ENCODE peak calls at places on chromosome 12, in six cellular contexts. R, V, U, C, N and L are unnamed samples.

GRCh38 chr12:49825971-49826421 is 2.2 kb downstream of the NCKAP5L start:
- DNase-seq in R (no peak), C (no peak), V (no peak), U (no peak), N (no peak), L (no peak)

GRCh38 chr12:3049596-3050314 is 27.4 kb upstream of the TSPAN9 start:
- DNase-seq in U (peak), R (no peak), N (no peak), C (no peak), V (no peak), L (no peak)

GRCh38 chr12:21710944-21711343 is 53.3 kb upstream of the LDHB start:
- DNase-seq in N (no peak), V (no peak), R (no peak), U (no peak), C (no peak), L (no peak)

GRCh38 chr12:104175726-104176247 is 37.8 kb upstream of the NFYB start:
- DNase-seq in V (no peak), U (no peak), N (no peak), C (no peak), R (no peak), L (no peak)

GRCh38 chr12:55727643-55728184 is 1.1 kb downstream of the CD63 start:
- DNase-seq in C (peak), U (no peak), R (peak), V (peak), N (peak), L (peak)

GRCh38 chr12:10709808-10710207 is 13.3 kb downstream of the YBX3 start:
- DNase-seq in R (no peak), U (no peak), C (no peak), N (no peak), V (no peak), L (no peak)

GRCh38 chr12:19613051-19613535 is 173.8 kb downstream of the AEBP2 start:
- DNase-seq in C (no peak), U (no peak), N (no peak), V (no peak), R (no peak), L (no peak)

GRCh38 chr12:51048601-51049369 is 658 bp downstream of the LETMD1 start:
- DNase-seq in V (no peak), C (no peak), N (no peak), U (peak), R (no peak), L (no peak)

GRCh38 chr12:89235189-89235993 is 116.9 kb downstream of the DUSP6 start:
- DNase-seq in C (no peak), N (no peak), R (no peak), V (no peak), U (no peak), L (no peak)

GRCh38 chr12:122018937-122019336 is 2.7 kb upstream of the BCL7A start:
- DNase-seq in U (no peak), R (no peak), C (no peak), N (no peak), V (no peak), L (no peak)

GRCh38 chr12:122021822-122022392 is at the start of gene BCL7A:
- DNase-seq in V (peak), N (peak), C (peak), R (peak), U (peak), L (peak)

GRCh38 chr12:122022393-122023338 is 982 bp downstream of the BCL7A start:
- DNase-seq in C (no peak), V (no peak), U (peak), R (no peak), N (no peak), L (no peak)

GRCh38 chr12:122021193-122021821 is 377 bp upstream of the BCL7A start:
- DNase-seq in R (peak), N (no peak), U (peak), C (no peak), V (no peak), L (peak)

DNA sequence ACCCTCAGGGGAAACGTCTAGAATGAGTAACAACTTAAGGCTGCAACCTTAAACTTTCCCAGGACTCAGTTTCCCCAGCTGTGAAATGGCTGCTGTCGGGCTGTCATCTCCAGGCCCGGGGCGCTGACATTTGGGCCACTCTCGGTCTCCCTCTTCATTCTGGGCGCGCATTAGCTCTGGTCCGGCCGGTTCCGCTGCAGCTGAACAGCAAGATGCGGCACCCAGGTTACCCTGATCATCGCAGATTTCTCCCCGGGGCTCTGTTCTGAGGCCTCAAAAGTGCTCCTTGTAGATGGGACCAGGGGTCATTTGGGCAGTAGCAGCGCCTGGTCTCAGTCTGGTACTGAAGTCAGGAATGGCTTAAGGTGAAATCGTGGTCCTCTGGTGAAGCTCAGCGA is 890 bp upstream of the BCL7A start:
- DNase-seq in V (no peak), C (no peak), R (no peak), N (no peak), U (peak), L (no peak)
- H3K4me3 ChIP-seq in V (peak), C (peak), R (peak), N (peak), U (peak), L (peak)

DNA sequence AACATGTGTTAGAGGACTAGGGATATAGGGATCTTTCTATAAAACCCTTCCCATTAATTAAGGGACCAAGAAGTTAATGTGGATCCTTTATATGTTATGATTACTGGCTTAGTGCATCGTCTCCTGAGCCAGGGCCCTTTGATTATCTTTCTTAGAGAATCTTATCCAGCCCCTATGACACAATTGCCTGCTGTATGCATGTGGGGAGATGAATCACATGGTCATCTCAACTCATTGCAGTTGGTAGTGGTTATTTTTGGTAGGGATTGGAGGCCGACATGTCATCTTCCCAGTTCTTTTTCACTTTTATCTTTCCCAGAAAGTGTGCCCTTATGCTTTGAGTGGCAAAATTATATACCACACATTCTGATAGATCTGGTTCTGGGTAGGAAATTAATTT is 25.9 kb downstream of the ZNF664 start:
- DNase-seq in C (no peak), U (no peak), N (no peak), R (no peak), V (no peak), L (no peak)
- H3K27ac ChIP-seq in C (no peak), U (no peak), N (no peak), R (no peak), V (no peak), L (no peak)

DNA sequence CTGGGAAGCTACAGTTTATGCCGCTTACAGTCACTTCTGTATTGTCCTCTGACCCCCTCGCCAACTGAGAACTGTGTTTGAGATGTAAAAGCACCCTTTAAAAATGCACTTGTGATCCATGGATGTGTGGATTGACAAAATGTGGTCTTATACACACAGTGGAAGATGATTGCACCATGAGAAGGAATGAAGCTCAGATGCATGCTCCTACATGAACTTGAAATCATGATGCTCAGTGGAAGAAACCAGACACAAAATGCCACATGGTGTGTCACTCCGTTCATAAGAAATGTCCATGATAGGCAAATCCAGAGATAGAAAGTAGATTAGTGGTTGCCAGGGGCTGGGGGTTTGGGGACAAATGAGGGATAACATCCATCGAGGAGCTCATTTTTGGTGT is 58.0 kb downstream of the PITPNM2 start:
- DNase-seq in C (no peak), N (no peak), V (no peak), U (no peak), R (no peak), L (no peak)
- TF ChIP-seq CTCF in C (no peak), N (no peak), V (no peak), U (no peak), R (no peak), L (no peak)

GRCh38 chr12:108801736-108802665 is 55.4 kb downstream of the SSH1 start:
- DNase-seq in R (no peak), V (no peak), C (peak), N (peak), U (no peak), L (no peak)

GRCh38 chr12:108805136-108805535 is 52.2 kb downstream of the SSH1 start:
- DNase-seq in V (no peak), U (no peak), C (no peak), R (no peak), N (no peak), L (no peak)

GRCh38 chr12:108804361-108804949 is 52.9 kb downstream of the SSH1 start:
- DNase-seq in V (no peak), N (peak), R (peak), C (peak), U (no peak), L (no peak)

GRCh38 chr12:108802666-108803036 is 54.7 kb downstream of the SSH1 start:
- DNase-seq in N (no peak), V (no peak), R (no peak), U (no peak), C (no peak), L (no peak)

DNA sequence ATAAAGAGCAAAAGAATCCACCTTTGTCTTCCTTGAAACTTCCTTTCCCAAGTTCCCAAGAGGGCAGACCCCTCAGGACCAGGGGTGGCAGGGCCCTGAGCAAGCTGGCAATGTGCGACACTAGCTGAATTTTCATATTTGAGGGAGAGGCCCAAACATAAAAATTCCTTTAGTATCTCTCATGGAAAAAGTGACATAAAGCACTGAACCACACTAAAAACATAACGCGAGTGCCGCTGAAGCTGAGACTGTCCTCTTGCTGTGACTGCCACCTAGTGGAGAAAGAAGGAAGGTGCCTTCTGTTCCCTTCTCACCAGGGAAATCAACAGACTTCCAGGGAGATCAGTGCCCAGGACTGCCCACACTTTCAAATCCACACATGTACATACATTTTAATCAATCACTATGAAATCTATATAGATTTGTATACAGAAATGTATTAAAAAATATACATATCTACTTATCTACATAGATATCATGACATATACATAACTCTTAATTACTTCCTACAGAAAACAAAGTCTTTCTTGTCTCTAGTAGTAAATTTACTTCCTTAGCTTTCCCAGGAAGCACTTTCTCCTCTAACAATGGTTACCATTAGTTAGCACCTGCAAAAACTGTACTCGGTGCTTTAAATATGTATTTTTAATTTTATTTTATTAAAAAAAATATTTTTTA is 53.8 kb downstream of the SSH1 start:
- DNase-seq in U (peak), N (peak), V (peak), R (no peak), C (peak), L (peak)
- H3K4me3 ChIP-seq in U (no peak), N (no peak), V (no peak), R (no peak), C (peak), L (no peak)

GRCh38 chr12:47768323-47768811 is 4.7 kb upstream of the SLC48A1 start:
- DNase-seq in N (no peak), C (no peak), V (peak), U (no peak), R (no peak), L (no peak)

GRCh38 chr12:47767197-47767724 is 5.8 kb upstream of the SLC48A1 start:
- DNase-seq in C (no peak), R (peak), N (no peak), U (peak), V (peak), L (peak)

GRCh38 chr12:47771304-47771703 is 1.7 kb upstream of the SLC48A1 start:
- DNase-seq in C (no peak), V (no peak), R (no peak), N (no peak), U (no peak), L (no peak)

GRCh38 chr12:47770086-47770726 is 2.8 kb upstream of the SLC48A1 start:
- DNase-seq in U (no peak), V (no peak), N (no peak), R (no peak), C (no peak), L (no peak)

DNA sequence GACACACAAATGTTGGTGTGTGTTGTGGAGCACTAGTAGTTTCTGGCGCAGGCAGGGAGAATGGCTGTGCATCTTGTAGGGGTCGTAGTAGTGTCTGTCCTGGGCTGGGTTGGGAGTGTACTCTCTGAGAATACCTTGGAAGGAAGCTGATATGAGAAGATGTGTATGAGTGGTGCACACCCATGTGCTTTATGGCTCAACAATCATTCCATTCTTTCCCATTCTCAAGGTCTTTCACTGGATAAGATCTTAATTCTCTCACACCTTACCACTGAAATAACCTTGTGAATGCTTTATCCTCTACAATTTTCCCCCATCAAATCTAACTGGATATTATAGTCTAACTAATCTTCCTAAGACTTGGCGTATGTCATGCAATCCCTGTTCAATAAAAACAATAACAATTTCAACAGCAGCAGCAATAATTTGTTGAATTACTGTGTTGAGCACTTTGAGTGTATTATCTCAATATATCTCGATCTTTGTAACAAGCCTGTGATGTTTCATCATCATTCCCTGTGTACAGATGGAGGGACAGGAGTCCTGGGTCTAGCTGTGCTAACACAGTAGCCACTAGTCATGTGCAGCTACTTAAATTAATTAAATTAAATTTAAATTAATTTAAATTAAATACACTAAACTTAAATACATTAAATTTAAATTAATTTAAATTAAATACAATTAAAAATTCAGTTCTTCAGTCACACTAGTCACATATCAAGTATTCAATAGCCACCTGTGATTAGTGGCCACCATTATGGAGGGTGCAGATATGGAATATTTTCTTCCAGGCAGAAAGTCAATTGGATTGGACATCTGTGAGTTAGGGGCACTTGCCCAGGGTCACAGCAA is 3.6 kb upstream of the SLC48A1 start:
- DNase-seq in N (no peak), C (no peak), R (no peak), U (no peak), V (no peak), L (no peak)
- H3K27ac ChIP-seq in N (no peak), C (no peak), R (no peak), U (no peak), V (peak), L (no peak)

GRCh38 chr12:68899251-68899771 is 33.7 kb downstream of the CPM start:
- DNase-seq in V (peak), U (no peak), C (no peak), N (no peak), R (no peak), L (peak)
- TF ChIP-seq CTCF in V (peak), U (no peak), C (no peak), N (no peak), R (peak), L (no peak)

DNA sequence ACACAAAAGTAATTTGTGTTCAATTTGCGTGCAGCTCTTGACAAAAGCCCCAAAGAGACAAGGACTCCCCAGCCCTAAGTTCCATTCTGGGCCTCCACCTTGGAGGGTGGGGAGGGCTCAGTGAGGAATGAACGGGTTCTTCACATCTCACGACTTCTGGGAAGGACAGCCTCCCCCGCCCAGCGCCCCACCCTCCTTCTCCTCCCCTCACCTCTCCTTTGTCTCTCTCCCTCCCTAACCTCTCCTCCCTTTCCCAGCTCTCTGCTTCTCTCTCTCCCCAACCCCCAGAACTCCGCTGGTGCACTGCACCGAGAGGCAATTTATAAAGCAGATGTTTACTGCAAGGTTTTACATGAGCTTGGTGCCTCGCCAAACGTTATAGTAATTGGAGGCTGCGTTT is 43.0 kb upstream of the FAM222A start:
- DNase-seq in C (no peak), R (no peak), U (no peak), N (no peak), V (no peak), L (no peak)
- H3K4me3 ChIP-seq in C (no peak), R (no peak), U (no peak), N (no peak), V (no peak), L (no peak)

DNA sequence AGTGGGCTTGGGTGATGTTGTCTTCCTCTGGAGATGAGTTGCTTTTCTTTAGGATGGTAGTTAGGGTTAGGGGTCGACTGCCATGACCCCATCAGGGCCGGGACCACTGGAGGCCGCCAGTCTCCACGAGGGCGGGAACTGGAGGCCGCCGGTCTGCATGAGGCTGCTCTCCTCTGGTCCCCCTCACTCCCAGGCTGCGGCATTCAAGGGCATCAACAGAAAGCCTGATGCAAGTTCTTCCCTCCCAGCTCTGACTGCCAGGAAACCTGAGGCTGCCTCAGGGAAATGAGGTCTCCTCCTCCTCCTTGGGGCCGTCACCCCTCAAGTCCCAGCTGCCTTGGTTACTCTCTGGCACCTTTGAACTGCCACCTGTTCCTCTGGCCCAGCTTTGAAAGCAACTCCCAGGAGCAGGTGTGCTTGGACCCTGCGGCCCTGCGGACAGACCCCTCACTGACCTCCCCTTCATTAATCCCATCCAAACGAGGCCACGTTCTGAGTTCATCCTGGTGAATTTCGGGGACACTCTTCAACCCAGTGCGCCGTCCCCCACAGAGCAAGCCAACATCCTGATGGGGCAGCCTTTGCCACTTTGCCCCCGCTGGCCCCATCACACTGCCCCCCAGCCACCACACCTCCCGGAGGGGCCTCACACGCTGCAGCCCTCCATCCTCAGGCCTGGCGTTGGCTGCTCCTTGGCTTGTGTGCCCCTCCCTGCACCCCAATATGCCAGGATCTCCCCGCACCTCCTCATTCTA is 37.2 kb upstream of the FBRSL1 start:
- DNase-seq in R (no peak), C (no peak), U (no peak), V (no peak), N (no peak), L (no peak)
- H3K27ac ChIP-seq in R (no peak), C (no peak), U (no peak), V (no peak), N (no peak), L (no peak)

GRCh38 chr12:47819902-47820630 is at the start of gene HDAC7:
- DNase-seq in R (peak), U (peak), V (peak), N (peak), C (peak), L (peak)
- TF ChIP-seq CTCF in R (peak), U (no peak), V (no peak), N (peak), C (no peak), L (no peak)

DNA sequence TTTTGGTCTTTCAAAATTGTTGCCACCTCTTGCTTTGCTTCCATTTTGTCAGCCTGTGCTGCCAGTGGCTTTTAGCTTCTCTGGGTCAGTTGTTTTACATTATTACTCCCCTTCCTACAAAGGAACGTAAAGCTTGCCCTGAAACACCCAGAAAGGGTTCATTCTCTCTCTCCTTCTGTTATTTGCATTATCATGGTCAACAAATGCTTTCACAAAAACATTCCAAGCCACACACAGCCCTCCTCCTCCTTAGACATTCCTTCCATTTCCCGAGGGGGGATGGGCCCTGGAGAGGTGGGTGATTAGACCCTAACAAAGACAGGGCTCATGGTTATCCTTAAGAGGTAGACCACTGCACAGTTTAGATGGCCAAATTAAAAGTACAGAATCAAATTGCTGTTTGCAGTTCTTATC is 60.4 kb upstream of the SINHCAF start:
- DNase-seq in C (no peak), U (no peak), V (no peak), N (no peak), R (no peak), L (no peak)
- H3K4me3 ChIP-seq in C (no peak), U (no peak), V (no peak), N (no peak), R (no peak), L (no peak)